ENCODE peak calls at places on chromosomes 3 and 15, in five cellular contexts. B is omental fat pad; A is CD8-positive, alpha-beta memory T cell; N is WTC11; Q is stromal cell of bone marrow. K is an unnamed sample.
A peak's percentile ranks its signal among the peaks of the same experiment; 100 is the strongest.

GRCh38 chr3:38121832-38122461 is 15.0 kb downstream of the ACAA1 start:
- DNase-seq in B (peak; percentile 18), A (no peak), N (no peak), Q (no peak), K (no peak)

GRCh38 chr15:75727851-75728715 is 15.4 kb upstream of the CSPG4 start:
- DNase-seq in B (no peak), A (peak; percentile 64), N (peak; percentile 76), Q (no peak), K (peak; percentile 65)

GRCh38 chr3:54654776-54655175 is 273.1 kb downstream of the LRTM1 start:
- DNase-seq in B (no peak), A (no peak), N (no peak), Q (no peak), K (no peak)

GRCh38 chr3:177725165-177725564 is 527.9 kb upstream of the TBL1XR1 start:
- DNase-seq in B (no peak), A (no peak), N (no peak), Q (no peak), K (no peak)

GRCh38 chr15:80866936-80867335 is 87.8 kb downstream of the CEMIP start:
- DNase-seq in B (no peak), A (no peak), N (peak; percentile 30), Q (no peak), K (no peak)

GRCh38 chr3:121152573-121152972 is 244.6 kb downstream of the STXBP5L start:
- DNase-seq in B (no peak), A (no peak), N (no peak), Q (no peak), K (no peak)

GRCh38 chr3:147975165-147975564 is 566.0 kb downstream of the ZIC1 start:
- DNase-seq in B (no peak), A (no peak), N (no peak), Q (no peak), K (no peak)

GRCh38 chr15:26866298-26867198 is at the start of gene GABRA5:
- DNase-seq in B (no peak), A (no peak), N (peak; percentile 79), Q (no peak), K (no peak)

GRCh38 chr3:161222662-161223061 is 1.6 kb downstream of the NMD3 start:
- DNase-seq in B (no peak), A (no peak), N (no peak), Q (no peak), K (no peak)

GRCh38 chr3:49733551-49733950 is 9.8 kb upstream of the GMPPB start:
- DNase-seq in B (no peak), A (no peak), N (no peak), Q (no peak), K (no peak)

GRCh38 chr3:59818033-59818936 is 768.5 kb upstream of the CFAP20DC start:
- DNase-seq in B (peak; percentile 81), A (no peak), N (no peak), Q (peak; percentile 78), K (no peak)

GRCh38 chr15:99371180-99372103 is 120.2 kb downstream of the LRRC28 start:
- DNase-seq in B (no peak), A (no peak), N (no peak), Q (peak; percentile 31), K (no peak)

GRCh38 chr3:131694351-131694750 is 191.6 kb upstream of the MRPL3 start:
- DNase-seq in B (no peak), A (no peak), N (no peak), Q (no peak), K (no peak)

GRCh38 chr3:157532529-157533297 is 29.5 kb upstream of the VEPH1 start:
- DNase-seq in B (no peak), A (no peak), N (no peak), Q (peak; percentile 86), K (no peak)

GRCh38 chr3:30631237-30631961 is 25.0 kb downstream of the TGFBR2 start:
- DNase-seq in B (no peak), A (peak; percentile 80), N (no peak), Q (no peak), K (peak; percentile 30)

GRCh38 chr15:84023636-84024035 is 211.9 kb upstream of the GOLGA6L4 start:
- DNase-seq in B (no peak), A (no peak), N (peak; percentile 43), Q (peak; percentile 13), K (no peak)